ENCODE peak calls at places on chromosomes 1 and 21, in seven cellular contexts. D is GM12891; K is ovary; E is CD4-positive, alpha-beta T cell; G is fibroblast of lung; T is GM06990; H is EH. J is an unnamed sample.

GRCh38 chr21:31750843-31751242 is 18.9 kb upstream of the SCAF4 start:
- DNase-seq in H (peak), K (no peak), T (no peak), G (no peak), E (no peak), D (no peak), J (no peak)

GRCh38 chr1:236700903-236701302 is 14.6 kb downstream of the ACTN2 start:
- DNase-seq in K (no peak), T (no peak), D (no peak), G (no peak), H (no peak), E (no peak), J (no peak)

GRCh38 chr1:31748265-31748859 is 15.8 kb downstream of the ADGRB2 start:
- DNase-seq in H (peak), K (no peak), G (no peak), E (no peak), T (no peak), D (no peak), J (no peak)

GRCh38 chr1:171257207-171258052 is 9.1 kb downstream of the FMO1 start:
- DNase-seq in E (no peak), D (no peak), T (no peak), K (peak), G (peak), H (peak), J (no peak)

GRCh38 chr1:202311880-202312635 is 29.7 kb downstream of the UBE2T start:
- DNase-seq in E (no peak), G (no peak), H (no peak), T (no peak), D (no peak), K (no peak), J (no peak)

GRCh38 chr21:42495765-42496119 is 282 bp downstream of the RSPH1 start:
- DNase-seq in G (peak), H (peak), D (no peak), T (no peak), E (no peak), K (no peak), J (no peak)

GRCh38 chr1:182193908-182194550 is 132.5 kb upstream of the ZNF648 start:
- DNase-seq in D (no peak), H (peak), E (no peak), K (peak), T (no peak), G (peak), J (peak)

GRCh38 chr1:6041432-6042062 is 4.1 kb upstream of the KCNAB2 start:
- DNase-seq in K (peak), E (no peak), D (peak), T (no peak), H (peak), G (no peak), J (no peak)

GRCh38 chr1:54564312-54565112 is 16.5 kb downstream of the ACOT11 start:
- DNase-seq in H (no peak), D (no peak), E (no peak), K (no peak), T (no peak), G (no peak), J (no peak)

GRCh38 chr1:244450597-244451538 is 841 bp downstream of the ADSS2 start:
- DNase-seq in K (peak), T (peak), H (peak), G (peak), D (peak), E (peak), J (no peak)

GRCh38 chr1:22044690-22045420 is 7.7 kb upstream of the CDC42 start:
- DNase-seq in E (no peak), H (peak), T (no peak), D (no peak), K (no peak), G (peak), J (peak)

GRCh38 chr1:71049951-71050598 is 2.5 kb upstream of the PTGER3 start:
- DNase-seq in T (no peak), H (peak), D (peak), G (peak), K (no peak), E (no peak), J (no peak)

GRCh38 chr1:237748192-237748591 is 142.5 kb downstream of the ZP4 start:
- DNase-seq in K (no peak), H (no peak), E (no peak), D (no peak), G (peak), T (no peak), J (no peak)

GRCh38 chr1:42962641-42963377 is 4.1 kb upstream of the SLC2A1 start:
- DNase-seq in H (peak), D (no peak), K (no peak), E (no peak), G (peak), T (no peak), J (no peak)

GRCh38 chr1:37393585-37394120 is 80.7 kb upstream of the ZC3H12A start:
- DNase-seq in T (no peak), D (no peak), G (no peak), E (no peak), K (no peak), H (no peak), J (no peak)

GRCh38 chr1:162671664-162672415 is 39.6 kb downstream of the DDR2 start:
- DNase-seq in E (no peak), G (no peak), T (no peak), H (no peak), K (no peak), D (no peak), J (no peak)

GRCh38 chr1:244052728-244053312 is 1.7 kb downstream of the ZBTB18 start:
- DNase-seq in T (no peak), E (no peak), H (no peak), G (no peak), K (no peak), D (no peak), J (no peak)

GRCh38 chr1:229536982-229537381 is 21.5 kb downstream of the ABCB10 start:
- DNase-seq in E (no peak), D (no peak), H (no peak), K (no peak), T (no peak), G (no peak), J (no peak)

GRCh38 chr1:84225636-84226035 is 75.9 kb upstream of the SAMD13 start:
- DNase-seq in K (no peak), G (peak), E (no peak), D (no peak), H (no peak), T (no peak), J (no peak)

GRCh38 chr1:201254625-201255469 is 28.5 kb upstream of the PKP1 start:
- DNase-seq in H (peak), K (no peak), E (peak), D (peak), G (peak), T (no peak), J (no peak)

GRCh38 chr1:4218619-4219018 is 318.5 kb upstream of the C1orf174 start:
- DNase-seq in E (no peak), D (no peak), H (no peak), K (no peak), T (no peak), G (no peak), J (no peak)

GRCh38 chr1:42971848-42972291 is 13.2 kb upstream of the SLC2A1 start:
- DNase-seq in T (no peak), H (peak), D (no peak), E (no peak), G (peak), K (no peak), J (peak)

GRCh38 chr1:92754000-92754787 is 30.7 kb downstream of the EVI5 start:
- DNase-seq in D (no peak), E (no peak), T (no peak), K (no peak), H (peak), G (peak), J (peak)